ENCODE peak calls at places on chromosomes 2 and 18, in six cellular contexts. S is A549, Z is HepG2, H is IMR-90, U is K562, J is SK-N-SH. X is an unnamed sample.

GRCh38 chr2:166091439-166091838 is 36.4 kb downstream of the SCN1A start:
- DNase-seq in S (peak; percentile 22), U (peak; percentile 68), H (peak; percentile 32), Z (no peak), J (no peak), X (no peak)

GRCh38 chr2:236658974-236659757 is 89.5 kb downstream of the ACKR3 start:
- DNase-seq in S (no peak), J (no peak), Z (no peak), H (no peak), U (no peak), X (no peak)

GRCh38 chr2:1997976-1998375 is 253.7 kb upstream of the PXDN start:
- DNase-seq in S (no peak), Z (no peak), H (no peak), J (no peak), U (no peak), X (no peak)

GRCh38 chr18:48761582-48761981 is 189.2 kb downstream of the SMAD7 start:
- DNase-seq in S (no peak), Z (no peak), H (no peak), U (no peak), J (no peak), X (no peak)

GRCh38 chr18:6405237-6406074 is 9.3 kb downstream of the L3MBTL4 start:
- DNase-seq in H (no peak), J (no peak), S (no peak), Z (peak; percentile 75), U (no peak), X (no peak)

GRCh38 chr2:39411186-39411944 is 25.7 kb downstream of the MAP4K3 start:
- DNase-seq in U (peak; percentile 38), H (peak; percentile 96), J (no peak), Z (peak; percentile 40), S (peak; percentile 57), X (no peak)

GRCh38 chr2:18949871-18950597 is 360.7 kb upstream of the NT5C1B start:
- DNase-seq in U (no peak), Z (no peak), H (peak; percentile 93), J (peak; percentile 15), S (peak; percentile 80), X (no peak)

GRCh38 chr18:34977787-34978532 is 63.3 kb upstream of the MAPRE2 start:
- DNase-seq in Z (no peak), S (peak; percentile 56), H (peak; percentile 6), U (peak; percentile 75), J (peak; percentile 39), X (no peak)

GRCh38 chr2:40363631-40364030 is 88.3 kb downstream of the SLC8A1 start:
- DNase-seq in U (no peak), J (no peak), H (peak; percentile 40), S (peak; percentile 24), Z (no peak), X (no peak)

GRCh38 chr2:165847001-165847400 is 53.0 kb upstream of the GALNT3 start:
- DNase-seq in U (no peak), Z (no peak), S (peak; percentile 10), H (no peak), J (no peak), X (no peak)

GRCh38 chr2:30688956-30689401 is 118.3 kb downstream of the CAPN13 start:
- DNase-seq in S (no peak), Z (no peak), H (no peak), U (no peak), J (peak; percentile 64), X (no peak)

GRCh38 chr2:109385506-109385905 is 228.3 kb downstream of the SEPTIN10 start:
- DNase-seq in S (no peak), J (no peak), H (no peak), U (no peak), Z (no peak), X (no peak)

GRCh38 chr2:128279786-128280701 is 38.6 kb downstream of the HS6ST1 start:
- DNase-seq in S (no peak), H (no peak), Z (no peak), U (no peak), J (no peak), X (no peak)

GRCh38 chr2:195575021-195575420 is 82.0 kb upstream of the SLC39A10 start:
- DNase-seq in U (no peak), J (no peak), S (no peak), H (no peak), Z (no peak), X (no peak)

GRCh38 chr2:12083081-12083569 is 336.7 kb downstream of the LPIN1 start:
- DNase-seq in Z (no peak), U (no peak), J (peak; percentile 81), S (no peak), H (no peak), X (no peak)

GRCh38 chr2:126700073-126700581 is 44.2 kb downstream of the GYPC start:
- DNase-seq in Z (no peak), U (no peak), J (no peak), S (no peak), H (peak; percentile 42), X (no peak)

GRCh38 chr18:25516747-25517498 is 165.0 kb upstream of the ZNF521 start:
- DNase-seq in Z (no peak), H (no peak), U (no peak), S (no peak), J (no peak), X (no peak)

GRCh38 chr2:8310557-8311455 is 371.1 kb upstream of the ID2 start:
- DNase-seq in H (no peak), U (no peak), Z (no peak), S (no peak), J (no peak), X (no peak)

GRCh38 chr18:42545825-42546224 is 569.7 kb downstream of the RIT2 start:
- DNase-seq in H (peak; percentile 8), J (no peak), Z (no peak), S (no peak), U (no peak), X (no peak)

GRCh38 chr2:64250063-64250462 is 105.8 kb upstream of the PELI1 start:
- DNase-seq in H (no peak), Z (no peak), U (no peak), S (no peak), J (no peak), X (no peak)

GRCh38 chr2:218516614-218517013 is 51.5 kb downstream of the USP37 start:
- DNase-seq in S (peak; percentile 42), Z (peak; percentile 36), U (peak; percentile 33), H (peak; percentile 5), J (peak; percentile 15), X (no peak)

GRCh38 chr2:119531292-119531691 is 7.0 kb upstream of the SCTR start:
- DNase-seq in H (no peak), S (peak; percentile 46), U (peak; percentile 12), Z (peak; percentile 47), J (no peak), X (no peak)

GRCh38 chr2:142989276-142990204 is 112.1 kb downstream of the KYNU start:
- DNase-seq in H (peak; percentile 71), S (peak; percentile 68), J (no peak), Z (peak; percentile 44), U (peak; percentile 13), X (no peak)

DNA sequence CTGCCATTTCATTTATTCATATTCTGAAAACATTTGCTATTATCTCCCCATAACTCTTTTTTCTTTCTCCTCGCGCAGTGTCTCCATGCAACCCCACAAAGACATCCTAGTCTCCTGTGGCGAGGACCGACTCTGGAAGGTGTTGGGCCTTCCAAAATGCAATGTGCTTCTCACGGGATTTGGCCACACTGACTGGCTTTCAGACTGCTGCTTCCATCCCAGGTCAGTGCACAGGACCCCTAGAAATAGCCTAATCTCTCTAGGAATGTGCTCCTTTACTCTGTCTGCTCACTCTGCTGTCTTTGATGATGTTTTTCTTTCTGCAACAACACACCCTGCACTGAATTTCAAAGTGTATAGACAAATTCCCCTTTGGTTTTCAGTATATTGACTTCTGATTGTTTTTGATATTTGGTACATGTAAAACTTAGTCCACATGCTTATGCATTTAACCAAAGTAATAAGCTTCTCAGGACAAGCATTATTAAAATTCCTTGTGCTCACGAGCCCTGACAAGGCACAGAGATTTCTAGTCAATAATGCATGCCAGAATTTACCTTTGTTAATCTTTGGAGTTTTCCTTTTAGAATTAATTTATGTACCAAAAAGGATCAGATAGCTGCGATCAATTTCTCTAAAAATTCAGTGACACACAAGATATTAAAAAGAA is 548.3 kb upstream of the VWC2L start:
- DNase-seq in U (no peak), Z (no peak), S (no peak), H (no peak), J (no peak), X (no peak)
- TF ChIP-seq SMC3 in U (no peak), Z (no peak), S (no peak), H (no peak), J (no peak), X (no peak)

GRCh38 chr2:173584676-173585453 is 230.2 kb downstream of the CDCA7 start:
- DNase-seq in U (no peak), H (no peak), J (no peak), S (no peak), Z (no peak), X (no peak)

GRCh38 chr2:173580351-173580750 is 225.7 kb downstream of the CDCA7 start:
- DNase-seq in H (no peak), U (no peak), S (no peak), J (no peak), Z (no peak), X (no peak)

GRCh38 chr2:173580869-173581268 is 226.2 kb downstream of the CDCA7 start:
- DNase-seq in S (no peak), Z (no peak), U (no peak), J (no peak), H (no peak), X (no peak)

GRCh38 chr2:173583196-173583595 is 228.5 kb downstream of the CDCA7 start:
- DNase-seq in S (no peak), U (no peak), Z (no peak), H (no peak), J (no peak), X (no peak)

GRCh38 chr2:173584000-173584399 is 229.3 kb downstream of the CDCA7 start:
- DNase-seq in H (no peak), Z (no peak), J (no peak), U (no peak), S (no peak), X (no peak)
- H3K4me2 ChIP-seq in H (no peak overlapping the region), Z (no peak overlapping the region), J (no peak overlapping the region), U (no peak overlapping the region), S (no peak overlapping the region), X (no peak overlapping the region)

GRCh38 chr2:23540804-23541360 is 155.9 kb downstream of the KLHL29 start:
- DNase-seq in H (no peak), S (no peak), U (no peak), J (no peak), Z (no peak), X (no peak)
- TF ChIP-seq SMC3 in H (no peak), S (no peak), U (no peak), J (no peak), Z (no peak), X (no peak)

DNA sequence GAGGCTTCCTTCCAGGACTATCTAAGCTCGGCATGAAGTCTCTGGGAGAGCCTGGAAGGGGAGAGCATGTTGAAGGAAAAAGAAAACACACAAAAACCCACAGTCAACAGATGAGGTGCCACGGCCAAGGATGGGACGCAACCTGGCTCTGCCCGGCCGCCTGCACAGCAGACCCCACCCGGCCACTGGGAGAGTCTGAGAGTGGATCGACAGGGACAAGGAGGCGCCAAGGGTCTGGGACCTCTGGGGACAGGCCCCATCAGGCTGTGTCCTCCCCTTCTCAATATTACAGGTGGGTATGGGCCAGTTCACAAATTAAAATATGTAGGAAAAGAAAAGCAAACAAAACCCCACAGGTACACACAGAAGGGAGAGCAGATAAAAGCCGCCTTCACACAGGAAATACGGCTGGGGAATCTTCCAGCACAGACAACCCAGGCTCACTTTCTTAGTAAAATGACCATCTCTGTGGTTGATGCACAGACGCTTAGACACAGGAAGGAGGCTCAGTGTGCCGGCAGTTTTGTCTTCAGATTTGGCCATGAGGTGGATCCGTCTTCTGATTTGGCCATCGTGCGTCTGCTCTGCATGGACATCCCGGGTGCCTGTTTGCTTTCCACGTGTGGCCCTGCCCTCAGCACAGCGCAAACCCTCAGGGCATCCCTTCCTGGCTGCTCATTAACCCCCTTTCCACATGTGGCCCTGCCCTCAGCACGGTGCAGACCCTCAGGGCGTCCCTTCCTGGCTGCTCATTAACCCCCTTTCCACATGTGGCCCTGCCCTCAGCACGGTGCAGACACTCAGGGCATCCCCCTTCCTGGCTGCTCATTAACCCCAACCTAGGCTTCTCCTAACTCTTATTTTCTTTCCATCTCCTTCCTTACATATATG is 138.4 kb downstream of the EIPR1 start:
- DNase-seq in U (no peak), J (no peak), Z (no peak), H (no peak), S (no peak), X (no peak)
- H3K4me2 ChIP-seq in U (no peak overlapping the region), J (no peak overlapping the region), Z (no peak overlapping the region), H (no peak overlapping the region), S (no peak overlapping the region), X (peak overlapping the region; percentile 48)

X was measured in GM12878.